ENCODE peak calls at places on chromosomes 5 and 9, in five cellular contexts. E is A549, L is K562, Y is SK-N-SH, W is GM12878. C is an unnamed sample.

GRCh38 chr5:122077451-122078115 is 476 bp downstream of the LOX start:
- DNase-seq in E (peak; percentile 4), L (no peak), Y (peak; percentile 73), W (no peak), C (no peak)

GRCh38 chr9:95627802-95628201 is 111.0 kb upstream of the PTCH1 start:
- DNase-seq in E (no peak), L (no peak), Y (no peak), W (no peak), C (no peak)

GRCh38 chr5:150672237-150672883 is 11.3 kb downstream of the MYOZ3 start:
- DNase-seq in E (no peak), L (no peak), Y (peak; percentile 83), W (no peak), C (no peak)

GRCh38 chr5:9197881-9198260 is 348.0 kb downstream of the SEMA5A start:
- DNase-seq in E (no peak), L (no peak), Y (no peak), W (peak; percentile 34), C (peak; percentile 70)

GRCh38 chr9:86246752-86247161 is 12.7 kb downstream of the C9orf153 start:
- DNase-seq in E (peak; percentile 14), L (no peak), Y (no peak), W (peak; percentile 80), C (no peak)

GRCh38 chr9:7137571-7137970 is 379.8 kb downstream of the KDM4C start:
- DNase-seq in E (no peak), L (no peak), Y (no peak), W (no peak), C (no peak)

GRCh38 chr5:54518146-54519082 is 855 bp downstream of the SNX18 start:
- DNase-seq in E (peak; percentile 17), L (peak; percentile 53), Y (peak; percentile 82), W (no peak), C (peak; percentile 49)

GRCh38 chr5:61200582-61201155 is 38.4 kb upstream of the SMIM15 start:
- DNase-seq in E (no peak), L (no peak), Y (no peak), W (peak; percentile 51), C (peak; percentile 26)

GRCh38 chr5:57749396-57749795 is 266.8 kb upstream of the ACTBL2 start:
- DNase-seq in E (no peak), L (no peak), Y (no peak), W (no peak), C (peak; percentile 41)

GRCh38 chr5:82551840-82552385 is 273.8 kb upstream of the RPS23 start:
- DNase-seq in E (no peak), L (no peak), Y (peak; percentile 38), W (no peak), C (no peak)

GRCh38 chr9:36187414-36187813 is 3.3 kb upstream of the CLTA start:
- DNase-seq in E (no peak), L (no peak), Y (no peak), W (peak; percentile 16), C (peak; percentile 92)

GRCh38 chr9:127090341-127090985 is 32.0 kb downstream of the ANGPTL2 start:
- DNase-seq in E (no peak), L (no peak), Y (no peak), W (no peak), C (no peak)

GRCh38 chr5:143014017-143014651 is 244.0 kb downstream of the ARHGAP26 start:
- DNase-seq in E (peak; percentile 62), L (peak; percentile 57), Y (peak; percentile 27), W (no peak), C (no peak)

GRCh38 chr5:16642896-16643295 is 26.1 kb upstream of the RETREG1 start:
- DNase-seq in E (no peak), L (no peak), Y (no peak), W (no peak), C (no peak)

GRCh38 chr9:111036068-111036789 is 2.0 kb downstream of the LPAR1 start:
- DNase-seq in E (peak; percentile 34), L (no peak), Y (peak; percentile 69), W (no peak), C (peak; percentile 68)

GRCh38 chr5:86671536-86671935 is 53.8 kb downstream of the COX7C start:
- DNase-seq in E (no peak), L (no peak), Y (no peak), W (no peak), C (no peak)

GRCh38 chr5:56838409-56839039 is 23.2 kb downstream of the MAP3K1 start:
- DNase-seq in E (peak; percentile 60), L (no peak), Y (no peak), W (peak; percentile 42), C (peak; percentile 74)

GRCh38 chr5:106875591-106876297 is 795.0 kb downstream of the EFNA5 start:
- DNase-seq in E (peak; percentile 58), L (peak; percentile 31), Y (no peak), W (no peak), C (peak; percentile 36)

GRCh38 chr9:3138236-3139229 is 294.6 kb upstream of the PUM3 start:
- DNase-seq in E (no peak), L (no peak), Y (no peak), W (no peak), C (no peak)

GRCh38 chr9:134778841-134779411 is 101.7 kb upstream of the FCN2 start:
- DNase-seq in E (peak; percentile 64), L (peak; percentile 75), Y (peak; percentile 84), W (no peak), C (peak; percentile 46)

GRCh38 chr9:130561056-130561455 is 18.3 kb upstream of the FUBP3 start:
- DNase-seq in E (no peak), L (no peak), Y (no peak), W (no peak), C (no peak)

GRCh38 chr9:126317513-126317912 is 9.1 kb upstream of the MVB12B start:
- DNase-seq in E (no peak), L (no peak), Y (no peak), W (no peak), C (peak; percentile 25)

GRCh38 chr5:5141625-5142527 is 1.7 kb downstream of the ADAMTS16 start:
- DNase-seq in E (peak; percentile 71), L (peak; percentile 63), Y (peak; percentile 53), W (no peak), C (peak; percentile 51)

GRCh38 chr5:81912933-81913332 is 58.9 kb upstream of the ATG10 start:
- DNase-seq in E (no peak), L (no peak), Y (no peak), W (no peak), C (no peak)

GRCh38 chr5:179312557-179313235 is 32.6 kb downstream of the ADAMTS2 start:
- DNase-seq in E (no peak), L (no peak), Y (no peak), W (no peak), C (peak; percentile 52)

GRCh38 chr5:96226941-96227552 is 206.0 kb downstream of the PCSK1 start:
- DNase-seq in E (peak; percentile 19), L (no peak), Y (no peak), W (no peak), C (peak; percentile 97)

GRCh38 chr5:36373527-36374086 is 71.9 kb upstream of the RANBP3L start:
- DNase-seq in E (peak; percentile 42), L (no peak), Y (no peak), W (no peak), C (peak; percentile 38)

GRCh38 chr9:37715260-37715659 is 38.3 kb upstream of the TRMT10B start:
- DNase-seq in E (no peak), L (no peak), Y (no peak), W (no peak), C (no peak)

GRCh38 chr9:123617286-123617685 is 261.3 kb downstream of the CRB2 start:
- DNase-seq in E (no peak), L (no peak), Y (no peak), W (no peak), C (no peak)

GRCh38 chr5:127409236-127409921 is 108.1 kb upstream of the PRRC1 start:
- DNase-seq in E (no peak), L (no peak), Y (no peak), W (no peak), C (no peak)

GRCh38 chr9:16293610-16294009 is 576.9 kb downstream of the BNC2 start:
- DNase-seq in E (no peak), L (no peak), Y (no peak), W (no peak), C (no peak)

GRCh38 chr5:91468643-91469422 is 85.7 kb upstream of the ARRDC3 start:
- DNase-seq in E (no peak), L (no peak), Y (peak; percentile 25), W (no peak), C (no peak)

GRCh38 chr9:6184749-6185645 is 30.6 kb upstream of the IL33 start:
- DNase-seq in E (no peak), L (no peak), Y (no peak), W (peak; percentile 61), C (peak; percentile 8)

GRCh38 chr5:144395704-144396103 is 225.0 kb downstream of the KCTD16 start:
- DNase-seq in E (no peak), L (no peak), Y (no peak), W (no peak), C (no peak)

DNA sequence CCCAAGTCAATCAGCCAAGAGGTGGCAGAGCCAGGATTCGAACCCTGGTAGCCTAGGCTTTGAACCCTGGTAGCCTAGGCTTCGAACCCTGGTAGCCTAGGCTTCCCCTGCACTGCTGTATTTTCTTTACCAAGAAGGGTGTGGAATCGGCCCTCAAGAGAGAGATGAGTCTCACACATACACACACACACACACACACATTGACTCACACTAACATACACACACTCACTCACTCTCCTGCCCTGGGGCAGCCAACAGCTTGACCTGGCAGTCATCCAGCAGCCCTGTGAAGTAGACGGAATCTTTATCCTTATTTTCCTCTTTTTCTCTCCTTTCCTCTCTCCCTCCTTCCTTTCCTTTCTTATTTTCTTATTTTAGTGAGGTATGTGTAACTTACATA is 55.4 kb upstream of the RPL26L1 start:
- DNase-seq in E (peak; percentile 92), L (no peak), Y (peak; percentile 39), W (no peak), C (peak; percentile 96)
- TF ChIP-seq RCOR1 in E (no peak), L (no peak), Y (no peak), W (no peak), C (no peak)

DNA sequence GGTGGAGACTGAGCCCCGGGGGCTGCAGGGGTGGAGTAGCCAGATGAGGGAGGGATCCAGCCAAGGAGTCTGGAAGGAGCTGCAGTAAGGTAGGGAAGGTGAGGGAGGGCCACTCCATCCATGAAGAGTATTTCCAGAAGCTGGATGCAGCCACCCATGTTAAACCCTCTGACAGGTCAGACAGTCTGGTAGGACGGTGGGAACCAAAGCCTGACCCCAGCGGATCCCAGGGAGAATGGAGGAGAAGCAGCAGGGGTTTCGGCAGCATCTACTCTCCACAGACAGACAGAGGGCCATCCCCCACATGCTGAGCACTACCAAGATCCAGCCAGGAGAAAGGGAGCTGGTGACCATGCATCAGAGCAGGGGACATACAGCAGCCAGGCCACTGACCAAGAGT is 22.5 kb upstream of the S1PR3 start:
- DNase-seq in E (no peak), L (no peak), Y (no peak), W (no peak), C (no peak)
- TF ChIP-seq RCOR1 in E (no peak), L (no peak), Y (no peak), W (no peak), C (no peak)

DNA sequence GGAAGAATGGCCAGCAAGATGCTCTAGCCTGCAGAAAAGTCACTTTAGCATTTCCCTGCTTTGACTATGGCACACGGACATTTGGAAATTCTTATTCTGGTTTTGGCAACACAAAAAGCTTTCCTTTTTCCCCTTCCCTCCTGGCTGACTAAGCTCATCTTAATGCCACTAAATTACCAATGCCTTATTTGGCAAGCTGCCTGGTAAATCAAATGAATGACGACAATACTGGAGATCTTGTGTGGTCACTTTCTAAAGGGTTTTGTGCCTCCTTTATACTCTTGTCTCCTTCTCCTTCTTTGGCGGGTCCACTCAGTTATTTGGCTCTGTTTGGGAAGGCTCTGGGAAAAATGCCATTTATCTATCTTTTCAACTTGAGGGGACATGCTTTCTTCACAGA is 34.9 kb downstream of the SH3GL2 start:
- DNase-seq in E (no peak), L (no peak), Y (no peak), W (no peak), C (peak; percentile 82)
- TF ChIP-seq RCOR1 in E (no peak), L (no peak), Y (no peak), W (no peak), C (no peak)

GRCh38 chr9:113597390-113598241 is 134.1 kb downstream of the RGS3 start:
- DNase-seq in E (no peak), L (no peak), Y (no peak), W (no peak), C (no peak)
- TF ChIP-seq RCOR1 in E (no peak), L (no peak), Y (no peak), W (no peak), C (no peak)

C was measured in IMR-90.